ENCODE peak calls at places on chromosomes 12 and 14, in seven cellular contexts. A is SK-N-SH, M is K562, B is HCT116, D is GM12878, S is HepG2, Y is H1. F is an unnamed sample.

GRCh38 chr14:22557846-22558220 is 31.2 kb downstream of the DAD1 start:
- DNase-seq in A (no peak), M (no peak), B (no peak), D (no peak), S (no peak), Y (no peak), F (no peak)

GRCh38 chr12:10726945-10727344 is 3.8 kb upstream of the YBX3 start:
- DNase-seq in A (no peak), M (no peak), B (no peak), D (no peak), S (no peak), Y (no peak), F (no peak)

GRCh38 chr14:26163761-26164160 is 434.1 kb downstream of the NOVA1 start:
- DNase-seq in A (no peak), M (no peak), B (no peak), D (no peak), S (peak), Y (no peak), F (peak)

GRCh38 chr14:76268013-76268376 is 107.9 kb upstream of the ESRRB start:
- DNase-seq in A (no peak), M (no peak), B (no peak), D (no peak), S (no peak), Y (no peak), F (no peak)

GRCh38 chr12:108699955-108700563 is 31.3 kb downstream of the CORO1C start:
- DNase-seq in A (no peak), M (peak), B (no peak), D (no peak), S (no peak), Y (no peak), F (no peak)

GRCh38 chr12:122079038-122079531 is 529 bp downstream of the MLXIP start:
- DNase-seq in A (peak), M (peak), B (no peak), D (no peak), S (no peak), Y (no peak), F (peak)

GRCh38 chr12:84793558-84794367 is 118.8 kb downstream of the SLC6A15 start:
- DNase-seq in A (no peak), M (no peak), B (no peak), D (no peak), S (no peak), Y (no peak), F (no peak)

GRCh38 chr12:23628836-23629235 is 320.6 kb downstream of the SOX5 start:
- DNase-seq in A (no peak), M (no peak), B (no peak), D (no peak), S (no peak), Y (no peak), F (no peak)

GRCh38 chr12:15651381-15651780 is 137.8 kb downstream of the EPS8 start:
- DNase-seq in A (peak), M (no peak), B (no peak), D (no peak), S (no peak), Y (no peak), F (no peak)

GRCh38 chr12:42124764-42125371 is 19.8 kb downstream of the GXYLT1 start:
- DNase-seq in A (no peak), M (no peak), B (no peak), D (no peak), S (peak), Y (no peak), F (no peak)

GRCh38 chr12:31594681-31595080 is 3.7 kb upstream of the DENND5B start:
- DNase-seq in A (no peak), M (no peak), B (no peak), D (no peak), S (no peak), Y (no peak), F (no peak)

GRCh38 chr12:46150735-46151134 is 118.1 kb downstream of the SLC38A1 start:
- DNase-seq in A (no peak), M (no peak), B (no peak), D (no peak), S (no peak), Y (no peak), F (no peak)

GRCh38 chr12:45259732-45260480 is 44.0 kb downstream of the ANO6 start:
- DNase-seq in A (no peak), M (no peak), B (no peak), D (no peak), S (peak), Y (no peak), F (peak)

GRCh38 chr14:91318911-91319310 is 74.4 kb upstream of the GPR68 start:
- DNase-seq in A (no peak), M (no peak), B (no peak), D (no peak), S (no peak), Y (no peak), F (no peak)

GRCh38 chr12:102824218-102824835 is 92.7 kb downstream of the PAH start:
- DNase-seq in A (peak), M (peak), B (no peak), D (no peak), S (peak), Y (peak), F (peak)

GRCh38 chr14:33323979-33324378 is 385.3 kb downstream of the NPAS3 start:
- DNase-seq in A (peak), M (no peak), B (no peak), D (no peak), S (no peak), Y (no peak), F (no peak)

GRCh38 chr12:11731455-11731854 is 82.0 kb downstream of the ETV6 start:
- DNase-seq in A (no peak), M (no peak), B (no peak), D (no peak), S (no peak), Y (no peak), F (no peak)

GRCh38 chr14:103569436-103569835 is 6.7 kb downstream of the COA8 start:
- DNase-seq in A (no peak), M (no peak), B (no peak), D (no peak), S (no peak), Y (no peak), F (no peak)

GRCh38 chr14:55938249-55938791 is 179.9 kb upstream of the PELI2 start:
- DNase-seq in A (no peak), M (no peak), B (no peak), D (no peak), S (no peak), Y (no peak), F (no peak)

GRCh38 chr12:11577658-11578260 is 71.7 kb upstream of the ETV6 start:
- DNase-seq in A (no peak), M (no peak), B (no peak), D (no peak), S (no peak), Y (no peak), F (no peak)

GRCh38 chr14:78725086-78725485 is 554.9 kb downstream of the NRXN3 start:
- DNase-seq in A (peak), M (no peak), B (no peak), D (no peak), S (no peak), Y (no peak), F (no peak)
- TF ChIP-seq JUND in A (no peak), M (no peak), B (no peak), D (no peak), S (no peak), Y (no peak), F (no peak)

GRCh38 chr14:89600950-89601826 is 184.2 kb upstream of the FOXN3 start:
- DNase-seq in A (no peak), M (no peak), B (no peak), D (no peak), S (no peak), Y (no peak), F (no peak)

GRCh38 chr14:89603938-89604480 is 187.0 kb upstream of the FOXN3 start:
- DNase-seq in A (no peak), M (no peak), B (no peak), D (no peak), S (no peak), Y (no peak), F (no peak)

GRCh38 chr14:89592961-89593360 is 175.9 kb upstream of the FOXN3 start:
- DNase-seq in A (no peak), M (no peak), B (no peak), D (no peak), S (no peak), Y (no peak), F (no peak)

GRCh38 chr14:89600029-89600428 is 183.0 kb upstream of the FOXN3 start:
- DNase-seq in A (no peak), M (no peak), B (no peak), D (no peak), S (no peak), Y (no peak), F (no peak)

DNA sequence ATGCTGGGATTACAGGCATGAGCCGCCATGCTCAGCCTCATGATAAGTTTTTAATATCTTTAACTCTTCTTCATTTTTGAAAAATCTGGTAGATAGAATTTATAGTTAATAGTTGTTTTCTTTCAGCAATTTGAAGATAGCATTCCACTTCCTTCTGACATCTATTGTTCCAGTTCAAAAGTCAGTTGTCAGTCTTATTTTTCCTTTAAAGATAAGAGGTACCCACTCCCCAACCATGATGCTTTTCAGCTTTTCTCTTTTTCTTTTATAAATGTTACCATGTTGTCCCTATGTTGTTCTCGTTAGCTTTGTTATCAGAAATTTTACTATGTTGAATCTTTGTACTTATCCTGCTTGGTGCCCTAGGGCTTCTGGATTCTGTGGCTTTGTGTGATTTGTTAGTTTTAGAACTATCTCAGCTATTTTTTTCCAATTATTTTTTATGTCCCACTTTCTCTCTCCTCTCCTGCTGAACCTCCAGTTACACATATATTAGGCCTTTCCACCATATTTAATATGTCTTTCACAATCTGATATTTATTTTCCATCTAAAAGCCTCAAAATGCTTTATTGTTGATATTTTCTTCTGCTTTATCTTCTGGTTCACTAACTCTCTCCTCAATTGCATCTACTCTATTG is 181.6 kb upstream of the FOXN3 start:
- DNase-seq in A (no peak), M (no peak), B (peak), D (no peak), S (peak), Y (no peak), F (no peak)
- TF ChIP-seq JUND in A (no peak), M (no peak), B (no peak), D (no peak), S (no peak), Y (no peak), F (no peak)

GRCh38 chr14:92670967-92671366 is 77.5 kb downstream of the LGMN start:
- DNase-seq in A (no peak), M (no peak), B (no peak), D (no peak), S (no peak), Y (no peak), F (no peak)

GRCh38 chr14:92673601-92674000 is 74.8 kb downstream of the LGMN start:
- DNase-seq in A (no peak), M (no peak), B (no peak), D (no peak), S (no peak), Y (no peak), F (no peak)

GRCh38 chr14:92668266-92668973 is 80.0 kb downstream of the LGMN start:
- DNase-seq in A (no peak), M (no peak), B (no peak), D (no peak), S (no peak), Y (no peak), F (no peak)

GRCh38 chr14:92666251-92666650 is 82.2 kb downstream of the LGMN start:
- DNase-seq in A (no peak), M (no peak), B (no peak), D (no peak), S (no peak), Y (no peak), F (no peak)

GRCh38 chr14:92670177-92670576 is 78.2 kb downstream of the LGMN start:
- DNase-seq in A (peak), M (no peak), B (no peak), D (no peak), S (no peak), Y (no peak), F (no peak)
- TF ChIP-seq JUND in A (no peak), M (no peak), B (no peak), D (no peak), S (no peak), Y (no peak), F (no peak)

DNA sequence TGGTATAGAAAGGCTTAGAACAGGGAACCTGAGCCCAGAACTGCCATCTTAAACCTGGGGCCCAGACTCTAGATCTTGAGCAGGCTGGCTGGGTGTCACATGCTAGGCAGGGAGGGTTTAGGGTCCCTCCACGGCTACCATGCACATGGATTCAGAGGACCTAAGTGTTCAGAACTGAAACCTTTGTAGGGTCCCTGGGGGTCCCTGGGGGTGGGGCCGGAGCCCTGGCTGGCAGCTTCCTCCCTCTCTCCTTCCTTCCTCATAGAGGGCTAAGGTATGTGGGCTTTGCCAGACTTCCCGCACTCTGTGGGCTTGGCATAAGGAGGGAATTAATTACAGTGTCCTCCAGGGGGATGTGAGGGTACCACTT is 4.6 kb upstream of the ZNF385A start:
- DNase-seq in A (no peak), M (no peak), B (no peak), D (no peak), S (no peak), Y (no peak), F (no peak)
- TF ChIP-seq JUND in A (no peak), M (no peak), B (no peak), D (no peak), S (no peak), Y (no peak), F (no peak)

DNA sequence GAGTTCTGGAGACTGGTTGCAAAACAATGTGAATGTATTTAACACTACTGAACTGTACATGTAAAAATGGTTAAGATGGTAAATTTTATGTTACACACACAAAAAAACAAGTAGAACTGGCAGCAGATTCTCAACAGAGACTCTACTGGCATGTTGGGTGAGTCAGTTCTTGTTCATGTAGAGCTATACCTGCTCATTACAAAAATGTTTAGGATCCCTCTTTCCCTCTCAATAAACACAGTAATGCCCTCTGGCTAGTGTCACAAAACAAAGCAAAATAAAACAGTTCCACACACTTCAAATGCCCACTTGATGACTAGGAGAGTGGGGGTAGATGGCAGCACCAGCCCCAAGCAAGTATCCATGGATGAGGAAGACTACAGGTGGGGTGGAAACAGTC is 13.7 kb upstream of the ZNF740 start:
- DNase-seq in A (no peak), M (no peak), B (no peak), D (no peak), S (no peak), Y (no peak), F (no peak)
- TF ChIP-seq JUND in A (no peak), M (no peak), B (no peak), D (no peak), S (no peak), Y (no peak), F (no peak)

GRCh38 chr14:73170686-73171085 is 34.4 kb downstream of the PSEN1 start:
- DNase-seq in A (no peak), M (no peak), B (no peak), D (no peak), S (no peak), Y (peak), F (no peak)

GRCh38 chr14:73168691-73169090 is 32.4 kb downstream of the PSEN1 start:
- DNase-seq in A (no peak), M (no peak), B (no peak), D (no peak), S (no peak), Y (no peak), F (no peak)

GRCh38 chr14:73168274-73168673 is 32.0 kb downstream of the PSEN1 start:
- DNase-seq in A (no peak), M (no peak), B (no peak), D (no peak), S (no peak), Y (no peak), F (no peak)

GRCh38 chr14:73176673-73177072 is 40.4 kb downstream of the PSEN1 start:
- DNase-seq in A (no peak), M (no peak), B (no peak), D (no peak), S (no peak), Y (no peak), F (no peak)

GRCh38 chr14:73173092-73173735 is 36.9 kb downstream of the PSEN1 start:
- DNase-seq in A (peak), M (peak), B (peak), D (no peak), S (peak), Y (no peak), F (peak)
- TF ChIP-seq JUND in A (no peak), M (no peak), B (no peak), D (no peak), S (no peak), Y (no peak), F (no peak)

GRCh38 chr14:24317141-24317927 is 6.0 kb downstream of the LTB4R start:
- DNase-seq in A (no peak), M (peak), B (no peak), D (no peak), S (no peak), Y (no peak), F (no peak)
- TF ChIP-seq JUND in A (no peak), M (peak), B (peak), D (no peak), S (no peak), Y (no peak), F (no peak)

GRCh38 chr14:60349663-60350365 is 100.8 kb downstream of the PPM1A start:
- DNase-seq in A (peak), M (peak), B (peak), D (no peak), S (peak), Y (no peak), F (peak)
- TF ChIP-seq JUND in A (no peak), M (no peak), B (no peak), D (no peak), S (no peak), Y (no peak), F (no peak)

F was measured in T47D.